ENCODE peak calls at places on chromosomes 3 and 15, in four cellular contexts. T is fibroblast of lung; K is fibroblast of pulmonary artery; W is CD8-positive, alpha-beta memory T cell. O is an unnamed sample.

GRCh38 chr3:137468446-137468845 is 295.7 kb upstream of the SOX14 start:
- DNase-seq in T (no peak), K (no peak), W (no peak), O (no peak)

GRCh38 chr3:182763896-182764295 is 29.4 kb upstream of the ATP11B start:
- DNase-seq in K (no peak), T (no peak), W (no peak), O (no peak)

GRCh38 chr3:170040283-170040907 is 2.6 kb downstream of the GPR160 start:
- DNase-seq in W (no peak), T (no peak), K (no peak), O (no peak)

GRCh38 chr15:73125219-73125618 is 73.0 kb downstream of the NEO1 start:
- DNase-seq in K (peak), T (peak), W (no peak), O (no peak)

GRCh38 chr3:33439421-33440327 is 531 bp downstream of the UBP1 start:
- DNase-seq in W (peak), K (peak), T (peak), O (peak)

GRCh38 chr3:131555456-131555855 is 52.7 kb upstream of the MRPL3 start:
- DNase-seq in W (no peak), K (no peak), T (no peak), O (peak)

GRCh38 chr15:69979269-69979668 is 118.4 kb downstream of the TLE3 start:
- DNase-seq in T (no peak), K (no peak), W (no peak), O (peak)

GRCh38 chr3:187567741-187568140 is 102.5 kb downstream of the SST start:
- DNase-seq in W (no peak), K (peak), T (no peak), O (peak)

GRCh38 chr3:77620009-77620408 is 580.1 kb downstream of the ROBO2 start:
- DNase-seq in W (no peak), T (peak), K (no peak), O (no peak)

GRCh38 chr3:66997560-66998074 is 490 bp upstream of the KBTBD8 start:
- DNase-seq in T (no peak), K (no peak), W (no peak), O (peak)

GRCh38 chr3:67461667-67462142 is 192.7 kb downstream of the SUCLG2 start:
- DNase-seq in T (peak), W (no peak), K (peak), O (peak)

O was measured in cardiac fibroblast.